ENCODE peak calls at places on chromosomes 7 and 10, in eight cellular contexts. One of them, this sample, is unnamed.

GRCh38 chr10:1454428-1454827 is 282.9 kb downstream of the ADARB2 start:
- DNase-seq in aorta: no peak
- DNase-seq in body of pancreas: no peak
- DNase-seq in heart left ventricle: no peak
- DNase-seq in lower lobe of right lung: no peak
- DNase-seq in endodermal cell: no peak
- DNase-seq in breast epithelium: no peak
- DNase-seq in tibial artery: no peak
- DNase-seq in this sample: no peak

GRCh38 chr10:48733329-48733728 is 48.7 kb downstream of the WDFY4 start:
- DNase-seq in breast epithelium: no peak
- DNase-seq in aorta: no peak
- DNase-seq in tibial artery: no peak
- DNase-seq in heart left ventricle: no peak
- DNase-seq in endodermal cell: peak; percentile 32
- DNase-seq in lower lobe of right lung: no peak
- DNase-seq in body of pancreas: no peak
- DNase-seq in this sample: no peak

GRCh38 chr7:2063562-2064360 is 169.0 kb downstream of the MAD1L1 start:
- DNase-seq in lower lobe of right lung: peak; percentile 70
- DNase-seq in breast epithelium: no peak
- DNase-seq in body of pancreas: no peak
- DNase-seq in tibial artery: no peak
- DNase-seq in heart left ventricle: peak; percentile 42
- DNase-seq in aorta: no peak
- DNase-seq in endodermal cell: no peak
- DNase-seq in this sample: no peak

GRCh38 chr10:613217-613616 is 76.3 kb downstream of the DIP2C start:
- DNase-seq in lower lobe of right lung: peak; percentile 73
- DNase-seq in aorta: peak; percentile 72
- DNase-seq in breast epithelium: peak; percentile 82
- DNase-seq in tibial artery: peak; percentile 81
- DNase-seq in heart left ventricle: no peak
- DNase-seq in body of pancreas: peak; percentile 95
- DNase-seq in endodermal cell: no peak
- DNase-seq in this sample: no peak

GRCh38 chr7:44415510-44415909 is 74.9 kb downstream of the NUDCD3 start:
- DNase-seq in aorta: no peak
- DNase-seq in body of pancreas: no peak
- DNase-seq in tibial artery: no peak
- DNase-seq in lower lobe of right lung: no peak
- DNase-seq in breast epithelium: no peak
- DNase-seq in endodermal cell: no peak
- DNase-seq in heart left ventricle: no peak
- DNase-seq in this sample: no peak

GRCh38 chr7:83468251-83468739 is 180.6 kb downstream of the SEMA3E start:
- DNase-seq in aorta: peak; percentile 93
- DNase-seq in heart left ventricle: peak; percentile 51
- DNase-seq in endodermal cell: peak; percentile 85
- DNase-seq in lower lobe of right lung: peak; percentile 59
- DNase-seq in breast epithelium: peak; percentile 60
- DNase-seq in body of pancreas: peak; percentile 91
- DNase-seq in tibial artery: peak; percentile 83
- DNase-seq in this sample: no peak

GRCh38 chr7:157402388-157402703 is 65.5 kb downstream of the DNAJB6 start:
- DNase-seq in breast epithelium: no peak
- DNase-seq in heart left ventricle: no peak
- DNase-seq in endodermal cell: no peak
- DNase-seq in lower lobe of right lung: no peak
- DNase-seq in aorta: peak; percentile 56
- DNase-seq in body of pancreas: no peak
- DNase-seq in tibial artery: no peak
- DNase-seq in this sample: no peak

GRCh38 chr7:98387544-98388226 is 13.2 kb downstream of the BAIAP2L1 start:
- DNase-seq in endodermal cell: no peak
- DNase-seq in lower lobe of right lung: no peak
- DNase-seq in heart left ventricle: no peak
- DNase-seq in tibial artery: no peak
- DNase-seq in aorta: no peak
- DNase-seq in breast epithelium: no peak
- DNase-seq in body of pancreas: no peak
- DNase-seq in this sample: no peak

GRCh38 chr7:29588900-29589696 is 25.5 kb downstream of the PRR15 start:
- DNase-seq in body of pancreas: peak; percentile 44
- DNase-seq in heart left ventricle: no peak
- DNase-seq in aorta: no peak
- DNase-seq in tibial artery: no peak
- DNase-seq in lower lobe of right lung: no peak
- DNase-seq in breast epithelium: no peak
- DNase-seq in endodermal cell: peak; percentile 85
- DNase-seq in this sample: no peak

GRCh38 chr10:72186633-72187330 is 29.0 kb upstream of the ANAPC16 start:
- DNase-seq in lower lobe of right lung: no peak
- DNase-seq in heart left ventricle: peak; percentile 58
- DNase-seq in body of pancreas: peak; percentile 32
- DNase-seq in endodermal cell: no peak
- DNase-seq in breast epithelium: no peak
- DNase-seq in tibial artery: no peak
- DNase-seq in aorta: no peak
- DNase-seq in this sample: no peak

GRCh38 chr10:76631054-76631453 is 1006.6 kb downstream of the KCNMA1 start:
- DNase-seq in aorta: no peak
- DNase-seq in tibial artery: no peak
- DNase-seq in endodermal cell: no peak
- DNase-seq in body of pancreas: no peak
- DNase-seq in lower lobe of right lung: no peak
- DNase-seq in breast epithelium: no peak
- DNase-seq in heart left ventricle: no peak
- DNase-seq in this sample: no peak

GRCh38 chr7:37833107-37833817 is 15.1 kb upstream of the NME8 start:
- DNase-seq in breast epithelium: no peak
- DNase-seq in aorta: no peak
- DNase-seq in tibial artery: no peak
- DNase-seq in lower lobe of right lung: peak; percentile 51
- DNase-seq in endodermal cell: peak; percentile 72
- DNase-seq in heart left ventricle: peak; percentile 26
- DNase-seq in body of pancreas: peak; percentile 40
- DNase-seq in this sample: peak; percentile 10

GRCh38 chr10:71005337-71006305 is 117.3 kb upstream of the PCBD1 start:
- DNase-seq in heart left ventricle: peak; percentile 51
- DNase-seq in breast epithelium: no peak
- DNase-seq in lower lobe of right lung: no peak
- DNase-seq in endodermal cell: no peak
- DNase-seq in body of pancreas: no peak
- DNase-seq in tibial artery: no peak
- DNase-seq in aorta: peak; percentile 60
- DNase-seq in this sample: no peak

GRCh38 chr7:121313793-121314676 is 14.8 kb upstream of the WNT16 start:
- DNase-seq in tibial artery: no peak
- DNase-seq in aorta: no peak
- DNase-seq in lower lobe of right lung: no peak
- DNase-seq in endodermal cell: no peak
- DNase-seq in breast epithelium: no peak
- DNase-seq in heart left ventricle: no peak
- DNase-seq in body of pancreas: no peak
- DNase-seq in this sample: no peak

GRCh38 chr7:84100866-84101265 is 93.7 kb downstream of the SEMA3A start:
- DNase-seq in body of pancreas: no peak
- DNase-seq in tibial artery: no peak
- DNase-seq in breast epithelium: no peak
- DNase-seq in heart left ventricle: no peak
- DNase-seq in lower lobe of right lung: no peak
- DNase-seq in endodermal cell: no peak
- DNase-seq in aorta: no peak
- DNase-seq in this sample: no peak

GRCh38 chr7:111229951-111230350 is 139.0 kb downstream of the LRRN3 start:
- DNase-seq in tibial artery: no peak
- DNase-seq in body of pancreas: no peak
- DNase-seq in aorta: no peak
- DNase-seq in heart left ventricle: no peak
- DNase-seq in endodermal cell: no peak
- DNase-seq in breast epithelium: no peak
- DNase-seq in lower lobe of right lung: no peak
- DNase-seq in this sample: no peak

GRCh38 chr10:131177431-131178327 is 133.8 kb downstream of the TCERG1L start:
- DNase-seq in heart left ventricle: no peak
- DNase-seq in body of pancreas: no peak
- DNase-seq in tibial artery: peak; percentile 51
- DNase-seq in aorta: no peak
- DNase-seq in lower lobe of right lung: no peak
- DNase-seq in endodermal cell: peak; percentile 38
- DNase-seq in breast epithelium: no peak
- DNase-seq in this sample: no peak

GRCh38 chr10:131178956-131179355 is 132.6 kb downstream of the TCERG1L start:
- DNase-seq in aorta: no peak
- DNase-seq in tibial artery: peak; percentile 53
- DNase-seq in heart left ventricle: no peak
- DNase-seq in body of pancreas: peak; percentile 90
- DNase-seq in endodermal cell: peak; percentile 40
- DNase-seq in lower lobe of right lung: no peak
- DNase-seq in breast epithelium: no peak
- DNase-seq in this sample: no peak

GRCh38 chr10:131180086-131180485 is 131.4 kb downstream of the TCERG1L start:
- DNase-seq in tibial artery: no peak
- DNase-seq in breast epithelium: no peak
- DNase-seq in endodermal cell: peak; percentile 29
- DNase-seq in body of pancreas: no peak
- DNase-seq in lower lobe of right lung: no peak
- DNase-seq in aorta: no peak
- DNase-seq in heart left ventricle: no peak
- DNase-seq in this sample: no peak

GRCh38 chr10:131178521-131178920 is 133.0 kb downstream of the TCERG1L start:
- DNase-seq in body of pancreas: no peak
- DNase-seq in lower lobe of right lung: no peak
- DNase-seq in endodermal cell: peak; percentile 29
- DNase-seq in heart left ventricle: no peak
- DNase-seq in aorta: no peak
- DNase-seq in breast epithelium: no peak
- DNase-seq in tibial artery: peak; percentile 38
- DNase-seq in this sample: no peak

DNA sequence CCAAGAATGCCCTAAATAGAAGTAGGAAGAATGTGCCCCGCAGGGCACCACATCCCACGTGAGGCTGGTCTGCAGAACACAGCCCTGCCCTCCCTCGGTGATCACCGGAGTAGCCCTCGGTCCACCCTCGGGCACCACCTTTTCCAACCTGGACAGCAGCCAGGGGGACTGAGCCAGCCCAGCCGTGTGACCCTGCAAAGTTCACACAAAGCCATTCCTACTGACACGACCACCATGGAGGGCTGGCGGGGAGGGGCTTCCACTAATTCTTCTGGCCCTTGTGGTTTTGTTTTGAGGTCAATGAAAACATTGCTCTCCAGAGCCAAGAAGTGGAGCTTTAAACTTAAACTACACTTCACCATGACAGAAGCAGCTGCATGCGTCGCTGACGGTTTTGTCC is 132.1 kb downstream of the TCERG1L start:
- DNase-seq in tibial artery: peak; percentile 40
- DNase-seq in aorta: no peak
- DNase-seq in breast epithelium: no peak
- DNase-seq in heart left ventricle: no peak
- DNase-seq in lower lobe of right lung: no peak
- DNase-seq in body of pancreas: peak; percentile 80
- DNase-seq in endodermal cell: peak; percentile 51
- DNase-seq in this sample: no peak
- H3K9me3 ChIP-seq in tibial artery: no peaks in the 10 kb centered on the region
- H3K9me3 ChIP-seq in aorta: no peaks in the 10 kb centered on the region
- H3K9me3 ChIP-seq in breast epithelium: no peaks in the 10 kb centered on the region
- H3K9me3 ChIP-seq in heart left ventricle: no peaks in the 10 kb centered on the region
- H3K9me3 ChIP-seq in lower lobe of right lung: no peaks in the 10 kb centered on the region
- H3K9me3 ChIP-seq in body of pancreas: no peaks in the 10 kb centered on the region
- H3K9me3 ChIP-seq in endodermal cell: no peaks in the 10 kb centered on the region
- H3K9me3 ChIP-seq in this sample: no peaks in the 10 kb centered on the region

GRCh38 chr7:52723606-52724005 is 311.8 kb upstream of the POM121L12 start:
- DNase-seq in lower lobe of right lung: no peak
- DNase-seq in endodermal cell: no peak
- DNase-seq in aorta: no peak
- DNase-seq in breast epithelium: no peak
- DNase-seq in tibial artery: no peak
- DNase-seq in body of pancreas: no peak
- DNase-seq in heart left ventricle: no peak
- DNase-seq in this sample: no peak

GRCh38 chr7:52726493-52726892 is 308.9 kb upstream of the POM121L12 start:
- DNase-seq in body of pancreas: no peak
- DNase-seq in heart left ventricle: no peak
- DNase-seq in endodermal cell: no peak
- DNase-seq in breast epithelium: no peak
- DNase-seq in lower lobe of right lung: no peak
- DNase-seq in aorta: no peak
- DNase-seq in tibial artery: no peak
- DNase-seq in this sample: no peak

GRCh38 chr7:52726986-52727385 is 308.4 kb upstream of the POM121L12 start:
- DNase-seq in breast epithelium: no peak
- DNase-seq in body of pancreas: no peak
- DNase-seq in endodermal cell: no peak
- DNase-seq in tibial artery: no peak
- DNase-seq in heart left ventricle: no peak
- DNase-seq in aorta: no peak
- DNase-seq in lower lobe of right lung: no peak
- DNase-seq in this sample: no peak
- H3K9me3 ChIP-seq in breast epithelium: no peaks in the 10 kb centered on the region
- H3K9me3 ChIP-seq in body of pancreas: no peaks in the 10 kb centered on the region
- H3K9me3 ChIP-seq in endodermal cell: no peaks in the 10 kb centered on the region
- H3K9me3 ChIP-seq in tibial artery: no peaks in the 10 kb centered on the region
- H3K9me3 ChIP-seq in heart left ventricle: no peaks in the 10 kb centered on the region
- H3K9me3 ChIP-seq in aorta: no peaks in the 10 kb centered on the region
- H3K9me3 ChIP-seq in lower lobe of right lung: no peaks in the 10 kb centered on the region
- H3K9me3 ChIP-seq in this sample: no peaks in the 10 kb centered on the region

DNA sequence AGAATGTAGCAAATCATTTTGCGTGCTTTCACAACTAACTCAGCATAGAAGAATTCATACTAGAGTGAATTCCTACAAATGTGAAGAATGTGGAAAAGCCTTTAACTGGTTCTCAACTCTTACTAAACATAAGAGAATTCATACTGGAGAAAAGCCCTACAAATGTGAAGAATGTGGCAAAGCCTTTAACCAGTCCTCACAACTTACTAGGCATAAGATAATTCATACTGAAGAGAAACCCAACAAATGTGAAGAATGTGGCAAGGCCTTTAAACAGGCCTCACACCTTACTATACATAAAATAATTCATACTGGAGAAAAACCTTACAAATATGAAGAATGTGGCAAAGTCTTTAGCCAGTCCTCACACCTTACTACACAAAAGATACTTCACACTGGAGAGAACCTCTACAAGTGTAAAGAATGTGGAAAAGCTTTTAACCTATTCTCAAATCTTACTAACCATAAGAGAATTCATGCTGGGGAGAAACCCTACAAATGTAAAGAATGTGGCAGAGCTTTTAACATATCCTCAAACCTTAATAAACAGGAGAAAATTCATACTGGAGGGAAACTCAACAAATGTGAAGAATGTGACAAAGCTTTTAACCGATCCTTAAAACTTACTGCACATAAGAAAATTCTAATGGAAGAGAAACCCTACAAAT is 40.8 kb downstream of the ZNF107 start:
- DNase-seq in endodermal cell: no peak
- DNase-seq in tibial artery: no peak
- DNase-seq in breast epithelium: no peak
- DNase-seq in heart left ventricle: no peak
- DNase-seq in lower lobe of right lung: no peak
- DNase-seq in body of pancreas: no peak
- DNase-seq in aorta: no peak
- DNase-seq in this sample: no peak
- H3K9me3 ChIP-seq in endodermal cell: peaks cover 92% of the 10 kb centered on the region
- H3K9me3 ChIP-seq in tibial artery: peaks cover 8% of the 10 kb centered on the region
- H3K9me3 ChIP-seq in breast epithelium: peaks cover 75% of the 10 kb centered on the region
- H3K9me3 ChIP-seq in heart left ventricle: peaks cover 13% of the 10 kb centered on the region
- H3K9me3 ChIP-seq in lower lobe of right lung: peaks cover 96% of the 10 kb centered on the region
- H3K9me3 ChIP-seq in body of pancreas: peaks cover 39% of the 10 kb centered on the region
- H3K9me3 ChIP-seq in aorta: peaks cover 7% of the 10 kb centered on the region
- H3K9me3 ChIP-seq in this sample: peaks cover 46% of the 10 kb centered on the region

GRCh38 chr7:159013181-159013690 is 131.4 kb downstream of the VIPR2 start:
- DNase-seq in tibial artery: no peak
- DNase-seq in endodermal cell: no peak
- DNase-seq in lower lobe of right lung: no peak
- DNase-seq in breast epithelium: no peak
- DNase-seq in aorta: peak; percentile 76
- DNase-seq in body of pancreas: peak; percentile 35
- DNase-seq in heart left ventricle: no peak
- DNase-seq in this sample: no peak
- H3K9me3 ChIP-seq in tibial artery: no peaks in the 10 kb centered on the region
- H3K9me3 ChIP-seq in endodermal cell: peaks cover 21% of the 10 kb centered on the region
- H3K9me3 ChIP-seq in lower lobe of right lung: no peaks in the 10 kb centered on the region
- H3K9me3 ChIP-seq in breast epithelium: no peaks in the 10 kb centered on the region
- H3K9me3 ChIP-seq in aorta: no peaks in the 10 kb centered on the region
- H3K9me3 ChIP-seq in body of pancreas: no peaks in the 10 kb centered on the region
- H3K9me3 ChIP-seq in heart left ventricle: no peaks in the 10 kb centered on the region
- H3K9me3 ChIP-seq in this sample: no peaks in the 10 kb centered on the region